ENCODE peak calls at places on chromosomes 16 and 17, in ten cellular contexts. I is pancreas, S is brain microvascular endothelial cell, C is uterus, Q is IMR-90, W is A673, K is esophagus squamous epithelium, T is right lobe of liver, X is tibial nerve, V is sigmoid colon. B is an unnamed sample.

GRCh38 chr16:73996624-73997339 is 299.8 kb upstream of the PSMD7 start:
- DNase-seq in C (no peak), Q (no peak), S (peak), I (no peak), X (no peak), V (no peak), K (no peak), T (no peak), W (no peak), B (no peak)

GRCh38 chr16:87657621-87658192 is 55.4 kb downstream of the JPH3 start:
- DNase-seq in I (no peak), V (no peak), S (no peak), C (no peak), W (peak), Q (no peak), T (no peak), K (no peak), X (no peak), B (peak)

GRCh38 chr16:67847064-67847861 is at the start of gene CENPT:
- DNase-seq in T (no peak), S (peak), W (no peak), C (peak), K (no peak), V (peak), Q (peak), I (peak), X (peak), B (peak)

GRCh38 chr16:53529529-53529928 is 26.5 kb upstream of the AKTIP start:
- DNase-seq in W (no peak), T (no peak), X (no peak), I (no peak), S (no peak), C (no peak), K (no peak), V (no peak), Q (no peak), B (no peak)

GRCh38 chr16:25823891-25824290 is 132.1 kb downstream of the HS3ST4 start:
- DNase-seq in S (no peak), K (no peak), Q (no peak), C (no peak), I (no peak), T (no peak), X (no peak), W (peak), V (no peak), B (no peak)

GRCh38 chr16:49130397-49130796 is 151.2 kb downstream of the CBLN1 start:
- DNase-seq in S (no peak), T (no peak), W (no peak), K (no peak), C (no peak), Q (no peak), I (no peak), X (no peak), V (no peak), B (no peak)

GRCh38 chr17:16941643-16942042 is 30.3 kb downstream of the TNFRSF13B start:
- DNase-seq in X (no peak), K (no peak), S (no peak), I (no peak), V (no peak), T (no peak), C (no peak), W (no peak), Q (peak), B (peak)

GRCh38 chr16:72355561-72355960 is 183.6 kb upstream of the PMFBP1 start:
- DNase-seq in T (no peak), I (no peak), S (peak), C (no peak), X (no peak), Q (peak), W (no peak), K (no peak), V (no peak), B (peak)

GRCh38 chr16:19771796-19772195 is 53.7 kb downstream of the IQCK start:
- DNase-seq in S (no peak), W (no peak), V (no peak), X (no peak), I (no peak), C (no peak), Q (no peak), T (no peak), K (no peak), B (no peak)

GRCh38 chr17:17491031-17491471 is 5.1 kb downstream of the RASD1 start:
- DNase-seq in S (no peak), T (no peak), X (no peak), K (no peak), C (no peak), I (no peak), V (peak), Q (no peak), W (no peak), B (no peak)

GRCh38 chr16:69894675-69895074 is 56.5 kb upstream of the CLEC18A start:
- DNase-seq in T (no peak), C (no peak), S (no peak), V (no peak), W (no peak), X (no peak), I (no peak), Q (no peak), K (no peak), B (peak)

GRCh38 chr17:31595076-31595475 is 203.6 kb downstream of the RAB11FIP4 start:
- DNase-seq in S (no peak), C (no peak), Q (peak), V (no peak), X (no peak), W (no peak), T (no peak), I (no peak), K (no peak), B (no peak)

GRCh38 chr17:77693301-77693700 is 265.2 kb upstream of the TNRC6C start:
- DNase-seq in T (no peak), S (no peak), C (no peak), X (no peak), V (no peak), I (no peak), W (no peak), K (no peak), Q (no peak), B (no peak)

GRCh38 chr17:68399638-68400403 is 57.5 kb downstream of the WIPI1 start:
- DNase-seq in V (peak), T (no peak), I (no peak), C (no peak), K (no peak), X (no peak), W (no peak), S (no peak), Q (peak), B (no peak)

GRCh38 chr16:86229283-86229682 is 281.0 kb upstream of the FOXF1 start:
- DNase-seq in X (no peak), C (no peak), T (peak), V (peak), I (no peak), W (no peak), Q (no peak), K (no peak), S (no peak), B (no peak)

GRCh38 chr17:4365628-4366311 is 705 bp downstream of the UBE2G1 start:
- DNase-seq in V (peak), W (peak), K (no peak), S (no peak), T (peak), I (no peak), Q (no peak), X (no peak), C (peak), B (peak)

GRCh38 chr16:22055881-22056280 is 36.5 kb upstream of the VWA3A start:
- DNase-seq in W (no peak), K (no peak), T (no peak), V (no peak), C (no peak), S (no peak), I (no peak), Q (no peak), X (no peak), B (peak)

GRCh38 chr17:50611639-50612038 is 23.0 kb upstream of the ABCC3 start:
- DNase-seq in T (no peak), I (no peak), V (no peak), X (no peak), Q (peak), S (no peak), K (no peak), W (no peak), C (no peak), B (no peak)

GRCh38 chr17:70099884-70100283 is 24.9 kb downstream of the KCNJ16 start:
- DNase-seq in T (no peak), X (no peak), Q (no peak), V (no peak), C (no peak), S (no peak), W (no peak), K (no peak), I (no peak), B (no peak)

GRCh38 chr17:21042434-21043295 is at the start of gene USP22:
- DNase-seq in Q (no peak), C (peak), I (no peak), V (no peak), T (no peak), X (no peak), S (no peak), W (no peak), K (no peak), B (no peak)

GRCh38 chr16:72317378-72317777 is 145.4 kb upstream of the PMFBP1 start:
- DNase-seq in S (no peak), I (no peak), W (no peak), C (no peak), T (no peak), K (no peak), Q (peak), V (no peak), X (no peak), B (no peak)

GRCh38 chr17:10603889-10604288 is 53.2 kb downstream of the MYH3 start:
- DNase-seq in S (no peak), T (no peak), K (no peak), V (no peak), C (no peak), I (no peak), X (no peak), Q (no peak), W (no peak), B (no peak)

GRCh38 chr17:38465420-38466345 is 37.4 kb downstream of the ARHGAP23 start:
- DNase-seq in Q (peak), K (no peak), C (peak), W (no peak), V (peak), S (no peak), T (peak), I (no peak), X (peak), B (peak)

GRCh38 chr16:74257061-74257460 is 39.6 kb upstream of the PSMD7 start:
- DNase-seq in V (no peak), S (no peak), I (no peak), X (no peak), Q (no peak), T (no peak), W (no peak), K (no peak), C (no peak), B (no peak)

GRCh38 chr17:10276436-10276835 is 78.0 kb upstream of the GAS7 start:
- DNase-seq in X (no peak), C (no peak), Q (no peak), V (no peak), K (no peak), T (no peak), S (no peak), W (no peak), I (no peak), B (no peak)

GRCh38 chr16:57060323-57061083 is 31.9 kb upstream of the CPNE2 start:
- DNase-seq in X (no peak), K (no peak), Q (no peak), I (no peak), V (no peak), W (no peak), T (no peak), S (no peak), C (no peak), B (peak)

GRCh38 chr16:69478685-69479084 is 54.3 kb downstream of the CYB5B start:
- DNase-seq in X (no peak), V (no peak), I (no peak), C (no peak), T (no peak), Q (no peak), K (no peak), W (no peak), S (no peak), B (no peak)

GRCh38 chr17:29039764-29040598 is 3.0 kb upstream of the PIPOX start:
- DNase-seq in K (no peak), W (peak), S (peak), T (no peak), Q (peak), V (no peak), I (no peak), C (no peak), X (no peak), B (no peak)

GRCh38 chr16:17224859-17225258 is 245.9 kb downstream of the XYLT1 start:
- DNase-seq in S (no peak), Q (peak), W (no peak), V (peak), I (peak), T (no peak), C (peak), X (peak), K (no peak), B (peak)

GRCh38 chr17:40551874-40552768 is 13.2 kb downstream of the CCR7 start:
- DNase-seq in I (no peak), X (no peak), W (no peak), Q (peak), S (peak), C (peak), K (no peak), T (peak), V (peak), B (peak)

GRCh38 chr16:77955127-77955526 is 67.2 kb upstream of the CLEC3A start:
- DNase-seq in V (no peak), I (no peak), T (no peak), Q (no peak), K (no peak), S (no peak), W (no peak), X (no peak), C (no peak), B (no peak)

GRCh38 chr16:12798846-12799245 is 4.8 kb downstream of the CPPED1 start:
- DNase-seq in I (no peak), X (no peak), V (no peak), T (no peak), C (no peak), K (no peak), W (no peak), S (peak), Q (no peak), B (no peak)

GRCh38 chr16:51133130-51133529 is 17.9 kb downstream of the SALL1 start:
- DNase-seq in S (no peak), V (no peak), C (no peak), I (no peak), Q (no peak), W (no peak), T (no peak), K (no peak), X (no peak), B (no peak)

DNA sequence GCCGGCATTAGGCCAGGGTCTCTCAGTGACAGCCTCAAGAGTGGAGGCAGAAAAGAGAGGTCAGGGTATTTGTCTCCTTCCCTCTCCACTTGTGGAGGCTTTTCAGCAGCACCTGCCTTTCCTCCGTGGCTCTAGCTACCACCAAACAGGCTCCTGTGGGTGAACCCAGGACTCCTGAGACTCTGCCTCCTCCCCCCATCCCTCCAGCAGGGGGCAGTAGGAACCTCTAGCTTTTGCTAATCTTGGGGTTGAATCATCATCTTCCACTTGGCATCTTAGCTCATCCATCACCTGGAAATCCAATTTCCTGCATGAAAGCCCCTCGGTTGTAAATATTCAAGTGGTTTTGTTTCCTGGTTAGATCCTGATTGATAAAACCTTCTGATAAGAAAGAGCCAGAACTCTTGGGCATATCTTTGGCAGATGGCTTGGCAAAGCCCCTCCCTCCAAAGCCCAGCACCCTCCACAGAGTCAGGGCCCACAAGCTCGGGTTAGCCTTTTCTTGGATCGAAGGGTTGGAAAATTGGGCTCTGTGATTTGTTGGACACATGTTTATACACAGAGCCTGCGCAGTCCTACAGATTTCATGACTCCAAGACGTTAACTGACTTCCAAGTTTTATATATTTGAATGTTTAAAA is 322.1 kb downstream of the MAP2K4 start:
- DNase-seq in W (peak), Q (no peak), V (no peak), I (peak), S (peak), C (peak), X (no peak), K (no peak), T (no peak), B (peak)
- TF ChIP-seq CTCF in W (peak), Q (peak), V (no peak), I (no peak), S (peak), C (no peak), X (no peak), K (no peak), T (no peak), B (peak)

GRCh38 chr17:19646788-19647696 is 1.5 kb upstream of the ALDH3A2 start:
- DNase-seq in K (no peak), W (peak), C (no peak), I (peak), X (no peak), Q (no peak), S (no peak), V (no peak), T (peak), B (peak)
- H3K4me3 ChIP-seq in K (peak), W (peak), C (no peak), I (peak), X (peak), Q (no peak), S (no peak), V (peak), T (peak), B (peak)

DNA sequence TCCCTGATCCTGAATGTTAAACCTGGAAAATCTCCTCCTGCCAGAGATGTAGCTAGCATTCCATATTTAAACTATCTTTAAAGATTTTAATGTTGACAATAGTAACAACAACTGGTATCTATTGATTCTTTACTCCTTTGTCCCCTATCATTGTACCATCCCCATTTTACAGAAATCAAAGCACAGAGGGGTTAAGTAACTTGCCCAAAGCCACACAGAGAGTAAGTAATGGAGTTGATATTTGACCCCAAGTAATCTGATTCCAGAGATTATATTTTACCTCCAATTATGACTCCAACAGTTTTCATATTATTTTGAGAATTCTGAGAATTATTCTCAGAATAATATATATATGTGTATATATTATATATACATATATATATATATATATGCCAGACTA is 37.7 kb upstream of the RGS9 start:
- DNase-seq in C (no peak), V (no peak), T (no peak), I (no peak), S (no peak), Q (no peak), K (no peak), X (no peak), W (no peak), B (no peak)
- H3K27ac ChIP-seq in C (no peak), V (peak), T (no peak), I (no peak), S (no peak), Q (no peak), K (peak), X (peak), W (no peak), B (no peak)

GRCh38 chr17:79913896-79914812 is 74.9 kb upstream of the CBX4 start:
- DNase-seq in V (no peak), T (no peak), S (no peak), W (no peak), Q (no peak), C (no peak), X (no peak), I (no peak), K (no peak), B (no peak)
- TF ChIP-seq CTCF in V (no peak), T (no peak), S (no peak), W (no peak), Q (no peak), C (no peak), X (no peak), I (no peak), K (no peak), B (no peak)

DNA sequence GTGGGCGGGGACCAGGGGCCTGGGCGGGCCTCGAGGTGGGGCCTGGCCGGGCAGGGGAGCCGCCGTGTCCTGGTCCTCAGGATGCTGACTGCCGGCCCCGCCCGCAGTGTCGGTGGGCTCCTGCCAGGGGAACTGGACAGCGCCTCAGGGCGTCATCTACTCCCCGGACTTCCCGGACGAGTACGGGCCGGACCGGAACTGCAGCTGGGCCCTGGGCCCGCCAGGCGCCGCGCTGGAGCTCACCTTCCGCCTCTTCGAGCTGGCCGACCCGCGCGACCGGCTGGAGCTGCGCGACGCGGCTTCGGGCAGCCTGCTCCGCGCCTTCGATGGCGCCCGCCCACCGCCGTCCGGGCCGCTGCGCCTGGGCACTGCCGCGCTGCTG is 2.4 kb upstream of the PAQR4 start:
- DNase-seq in X (no peak), C (no peak), S (no peak), Q (no peak), W (no peak), V (no peak), I (peak), K (no peak), T (no peak), B (peak)
- H3K4me3 ChIP-seq in X (no peak), C (no peak), S (no peak), Q (no peak), W (no peak), V (peak), I (peak), K (peak), T (no peak), B (no peak)

GRCh38 chr17:33602981-33603380 is 309.9 kb upstream of the ASIC2 start:
- DNase-seq in S (no peak), W (no peak), Q (no peak), K (no peak), V (no peak), T (no peak), C (no peak), X (no peak), I (no peak), B (no peak)
- H3K27ac ChIP-seq in S (no peak), W (no peak), Q (no peak), K (no peak), V (no peak), T (no peak), C (no peak), X (no peak), I (no peak), B (no peak)